ENCODE peak calls at places on chromosome 20, in five cellular contexts. One of them, this sample, is unnamed. For H3K4me1, the result is how much of the 10 kb centered on the place peaks cover.

GRCh38 chr20:44701116-44701865 is 13.9 kb upstream of the CCN5 start:
- DNase-seq in astrocyte: no peak
- DNase-seq in MM.1S: no peak
- DNase-seq in CD4-positive, alpha-beta memory T cell: no peak
- DNase-seq in HCT116: no peak
- DNase-seq in this sample: no peak

GRCh38 chr20:10079964-10080363 is 45.2 kb downstream of the ANKEF1 start:
- DNase-seq in HCT116: no peak
- DNase-seq in CD4-positive, alpha-beta memory T cell: no peak
- DNase-seq in astrocyte: peak
- DNase-seq in MM.1S: no peak
- DNase-seq in this sample: no peak

GRCh38 chr20:64063389-64064144 is 569 bp downstream of the TCEA2 start:
- DNase-seq in HCT116: no peak
- DNase-seq in astrocyte: no peak
- DNase-seq in CD4-positive, alpha-beta memory T cell: no peak
- DNase-seq in MM.1S: no peak
- DNase-seq in this sample: no peak

GRCh38 chr20:2364014-2364413 is 16.7 kb upstream of the TGM6 start:
- DNase-seq in HCT116: no peak
- DNase-seq in MM.1S: no peak
- DNase-seq in astrocyte: no peak
- DNase-seq in CD4-positive, alpha-beta memory T cell: no peak
- DNase-seq in this sample: no peak

GRCh38 chr20:6792789-6793188 is 25.3 kb downstream of the BMP2 start:
- DNase-seq in HCT116: no peak
- DNase-seq in astrocyte: no peak
- DNase-seq in MM.1S: no peak
- DNase-seq in CD4-positive, alpha-beta memory T cell: no peak
- DNase-seq in this sample: no peak

GRCh38 chr20:35237486-35237885 is 11.0 kb downstream of the MMP24 start:
- DNase-seq in CD4-positive, alpha-beta memory T cell: no peak
- DNase-seq in astrocyte: no peak
- DNase-seq in HCT116: no peak
- DNase-seq in MM.1S: no peak
- DNase-seq in this sample: no peak

GRCh38 chr20:50193169-50193850 is 2.7 kb downstream of the CEBPB start:
- DNase-seq in CD4-positive, alpha-beta memory T cell: no peak
- DNase-seq in astrocyte: peak
- DNase-seq in HCT116: no peak
- DNase-seq in MM.1S: no peak
- DNase-seq in this sample: peak

GRCh38 chr20:32789896-32790750 is 27.9 kb downstream of the DNMT3B start:
- DNase-seq in astrocyte: peak
- DNase-seq in CD4-positive, alpha-beta memory T cell: peak
- DNase-seq in MM.1S: peak
- DNase-seq in HCT116: no peak
- DNase-seq in this sample: peak

GRCh38 chr20:32841632-32842031 is 17.1 kb upstream of the EFCAB8 start:
- DNase-seq in CD4-positive, alpha-beta memory T cell: no peak
- DNase-seq in astrocyte: no peak
- DNase-seq in HCT116: no peak
- DNase-seq in MM.1S: no peak
- DNase-seq in this sample: no peak

GRCh38 chr20:22560817-22561216 is 23.6 kb downstream of the FOXA2 start:
- DNase-seq in MM.1S: no peak
- DNase-seq in astrocyte: no peak
- DNase-seq in HCT116: no peak
- DNase-seq in CD4-positive, alpha-beta memory T cell: no peak
- DNase-seq in this sample: no peak

GRCh38 chr20:7765221-7765620 is 175.0 kb downstream of the HAO1 start:
- DNase-seq in CD4-positive, alpha-beta memory T cell: no peak
- DNase-seq in MM.1S: peak
- DNase-seq in astrocyte: no peak
- DNase-seq in HCT116: no peak
- DNase-seq in this sample: no peak

GRCh38 chr20:63466250-63466825 is 6.1 kb downstream of the KCNQ2 start:
- DNase-seq in CD4-positive, alpha-beta memory T cell: no peak
- DNase-seq in MM.1S: no peak
- DNase-seq in astrocyte: no peak
- DNase-seq in HCT116: no peak
- DNase-seq in this sample: no peak

GRCh38 chr20:11271319-11271718 is 597.5 kb upstream of the JAG1 start:
- DNase-seq in MM.1S: no peak
- DNase-seq in CD4-positive, alpha-beta memory T cell: no peak
- DNase-seq in astrocyte: no peak
- DNase-seq in HCT116: no peak
- DNase-seq in this sample: no peak

GRCh38 chr20:46699651-46700359 is 9.6 kb upstream of the SLC2A10 start:
- DNase-seq in HCT116: no peak
- DNase-seq in MM.1S: no peak
- DNase-seq in astrocyte: no peak
- DNase-seq in CD4-positive, alpha-beta memory T cell: no peak
- DNase-seq in this sample: no peak

GRCh38 chr20:52060794-52061714 is 130.5 kb downstream of the ZFP64 start:
- DNase-seq in astrocyte: no peak
- DNase-seq in MM.1S: no peak
- DNase-seq in CD4-positive, alpha-beta memory T cell: no peak
- DNase-seq in HCT116: peak
- DNase-seq in this sample: no peak

GRCh38 chr20:42179768-42180167 is 561.6 kb upstream of the CHD6 start:
- DNase-seq in astrocyte: no peak
- DNase-seq in CD4-positive, alpha-beta memory T cell: no peak
- DNase-seq in HCT116: no peak
- DNase-seq in MM.1S: peak
- DNase-seq in this sample: no peak

GRCh38 chr20:2752631-2753455 is 47.6 kb downstream of the CPXM1 start:
- DNase-seq in CD4-positive, alpha-beta memory T cell: peak
- DNase-seq in astrocyte: no peak
- DNase-seq in MM.1S: peak
- DNase-seq in HCT116: peak
- DNase-seq in this sample: no peak

GRCh38 chr20:37543828-37544227 is 16.2 kb upstream of the BLCAP start:
- DNase-seq in CD4-positive, alpha-beta memory T cell: no peak
- DNase-seq in astrocyte: no peak
- DNase-seq in HCT116: no peak
- DNase-seq in MM.1S: no peak
- DNase-seq in this sample: no peak

GRCh38 chr20:50590348-50590664 is 80.1 kb downstream of the PTPN1 start:
- DNase-seq in CD4-positive, alpha-beta memory T cell: no peak
- DNase-seq in MM.1S: no peak
- DNase-seq in HCT116: no peak
- DNase-seq in astrocyte: no peak
- DNase-seq in this sample: no peak

GRCh38 chr20:50675671-50676376 is 15.5 kb downstream of the RIPOR3 start:
- DNase-seq in astrocyte: peak
- DNase-seq in MM.1S: no peak
- DNase-seq in HCT116: no peak
- DNase-seq in CD4-positive, alpha-beta memory T cell: no peak
- DNase-seq in this sample: no peak

GRCh38 chr20:4156411-4156810 is 141.1 kb upstream of the RNF24 start:
- DNase-seq in MM.1S: no peak
- DNase-seq in astrocyte: no peak
- DNase-seq in CD4-positive, alpha-beta memory T cell: no peak
- DNase-seq in HCT116: no peak
- DNase-seq in this sample: no peak

GRCh38 chr20:22862645-22863230 is 172.4 kb upstream of the SSTR4 start:
- DNase-seq in MM.1S: no peak
- DNase-seq in CD4-positive, alpha-beta memory T cell: no peak
- DNase-seq in astrocyte: no peak
- DNase-seq in HCT116: no peak
- DNase-seq in this sample: no peak

GRCh38 chr20:63955281-63955845 is 853 bp downstream of the UCKL1 start:
- DNase-seq in HCT116: no peak
- DNase-seq in CD4-positive, alpha-beta memory T cell: no peak
- DNase-seq in astrocyte: no peak
- DNase-seq in MM.1S: no peak
- DNase-seq in this sample: no peak

GRCh38 chr20:25249198-25249931 is 1.5 kb downstream of the PYGB start:
- DNase-seq in CD4-positive, alpha-beta memory T cell: no peak
- DNase-seq in MM.1S: no peak
- DNase-seq in astrocyte: no peak
- DNase-seq in HCT116: no peak
- DNase-seq in this sample: no peak

GRCh38 chr20:57408131-57408530 is 16.9 kb downstream of the RBM38 start:
- DNase-seq in CD4-positive, alpha-beta memory T cell: no peak
- DNase-seq in HCT116: no peak
- DNase-seq in MM.1S: no peak
- DNase-seq in astrocyte: no peak
- DNase-seq in this sample: no peak

GRCh38 chr20:57407541-57407956 is 16.4 kb downstream of the RBM38 start:
- DNase-seq in MM.1S: no peak
- DNase-seq in HCT116: no peak
- DNase-seq in astrocyte: no peak
- DNase-seq in CD4-positive, alpha-beta memory T cell: no peak
- DNase-seq in this sample: no peak

GRCh38 chr20:57409672-57410397 is 18.6 kb downstream of the RBM38 start:
- DNase-seq in HCT116: no peak
- DNase-seq in CD4-positive, alpha-beta memory T cell: peak
- DNase-seq in astrocyte: no peak
- DNase-seq in MM.1S: no peak
- DNase-seq in this sample: no peak

GRCh38 chr20:57409316-57409671 is 18.1 kb downstream of the RBM38 start:
- DNase-seq in astrocyte: no peak
- DNase-seq in MM.1S: no peak
- DNase-seq in CD4-positive, alpha-beta memory T cell: no peak
- DNase-seq in HCT116: no peak
- DNase-seq in this sample: no peak

GRCh38 chr20:57408536-57409233 is 17.5 kb downstream of the RBM38 start:
- DNase-seq in astrocyte: no peak
- DNase-seq in MM.1S: no peak
- DNase-seq in CD4-positive, alpha-beta memory T cell: no peak
- DNase-seq in HCT116: no peak
- DNase-seq in this sample: no peak
- H3K4me1 ChIP-seq in astrocyte: under half
- H3K4me1 ChIP-seq in MM.1S: under half
- H3K4me1 ChIP-seq in CD4-positive, alpha-beta memory T cell: under half
- H3K4me1 ChIP-seq in HCT116: under half
- H3K4me1 ChIP-seq in this sample: under half

GRCh38 chr20:39855056-39855455 is 834.0 kb downstream of the MAFB start:
- DNase-seq in CD4-positive, alpha-beta memory T cell: no peak
- DNase-seq in astrocyte: peak
- DNase-seq in MM.1S: no peak
- DNase-seq in HCT116: no peak
- DNase-seq in this sample: no peak
- H3K4me1 ChIP-seq in CD4-positive, alpha-beta memory T cell: under half
- H3K4me1 ChIP-seq in astrocyte: half or more
- H3K4me1 ChIP-seq in MM.1S: under half
- H3K4me1 ChIP-seq in HCT116: under half
- H3K4me1 ChIP-seq in this sample: under half

GRCh38 chr20:53922901-53923314 is 147.5 kb downstream of the BCAS1 start:
- DNase-seq in HCT116: no peak
- DNase-seq in MM.1S: no peak
- DNase-seq in astrocyte: no peak
- DNase-seq in CD4-positive, alpha-beta memory T cell: no peak
- DNase-seq in this sample: no peak

GRCh38 chr20:53919886-53920285 is 150.5 kb downstream of the BCAS1 start:
- DNase-seq in CD4-positive, alpha-beta memory T cell: no peak
- DNase-seq in MM.1S: no peak
- DNase-seq in HCT116: no peak
- DNase-seq in astrocyte: no peak
- DNase-seq in this sample: no peak

GRCh38 chr20:53923745-53924369 is 146.5 kb downstream of the BCAS1 start:
- DNase-seq in MM.1S: no peak
- DNase-seq in CD4-positive, alpha-beta memory T cell: no peak
- DNase-seq in astrocyte: no peak
- DNase-seq in HCT116: no peak
- DNase-seq in this sample: no peak

GRCh38 chr20:53920647-53921245 is 149.6 kb downstream of the BCAS1 start:
- DNase-seq in CD4-positive, alpha-beta memory T cell: no peak
- DNase-seq in HCT116: no peak
- DNase-seq in astrocyte: no peak
- DNase-seq in MM.1S: no peak
- DNase-seq in this sample: no peak

DNA sequence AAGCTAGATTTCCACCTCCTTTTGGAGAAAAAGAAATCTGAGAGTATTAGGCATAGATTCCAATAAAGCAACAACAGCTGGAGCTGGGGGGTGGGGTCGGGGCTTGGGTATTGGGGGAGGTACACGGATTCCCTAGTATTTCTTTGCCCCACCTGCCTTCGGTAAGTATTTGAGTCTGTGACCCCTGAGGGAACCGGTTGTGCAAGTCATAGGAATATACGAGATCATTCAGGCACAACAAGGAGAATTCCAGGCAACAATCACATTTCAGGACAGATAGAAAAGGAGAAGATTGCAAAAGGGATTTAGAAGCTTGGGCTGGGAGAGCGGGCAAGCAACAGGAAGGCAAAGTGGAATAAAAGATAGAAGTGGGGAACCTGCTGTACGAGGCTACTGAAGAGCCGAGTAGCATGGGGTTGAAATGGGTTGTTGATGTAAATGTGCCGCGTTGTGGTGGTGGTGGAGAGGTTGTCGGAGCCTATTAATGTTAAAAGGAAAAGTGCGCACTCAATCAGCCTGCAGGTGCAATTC is 148.9 kb downstream of the BCAS1 start:
- DNase-seq in HCT116: no peak
- DNase-seq in CD4-positive, alpha-beta memory T cell: no peak
- DNase-seq in astrocyte: no peak
- DNase-seq in MM.1S: no peak
- DNase-seq in this sample: no peak
- H3K4me1 ChIP-seq in HCT116: under half
- H3K4me1 ChIP-seq in CD4-positive, alpha-beta memory T cell: under half
- H3K4me1 ChIP-seq in astrocyte: under half
- H3K4me1 ChIP-seq in MM.1S: under half
- H3K4me1 ChIP-seq in this sample: half or more

GRCh38 chr20:48736231-48736630 is 91.6 kb downstream of the PREX1 start:
- DNase-seq in astrocyte: peak
- DNase-seq in MM.1S: no peak
- DNase-seq in CD4-positive, alpha-beta memory T cell: no peak
- DNase-seq in HCT116: no peak
- DNase-seq in this sample: no peak

GRCh38 chr20:48737463-48738093 is 90.2 kb downstream of the PREX1 start:
- DNase-seq in HCT116: no peak
- DNase-seq in MM.1S: no peak
- DNase-seq in astrocyte: no peak
- DNase-seq in CD4-positive, alpha-beta memory T cell: no peak
- DNase-seq in this sample: no peak

GRCh38 chr20:48735112-48735511 is 92.7 kb downstream of the PREX1 start:
- DNase-seq in MM.1S: no peak
- DNase-seq in CD4-positive, alpha-beta memory T cell: no peak
- DNase-seq in astrocyte: no peak
- DNase-seq in HCT116: no peak
- DNase-seq in this sample: no peak

GRCh38 chr20:48738094-48738398 is 89.8 kb downstream of the PREX1 start:
- DNase-seq in HCT116: no peak
- DNase-seq in CD4-positive, alpha-beta memory T cell: no peak
- DNase-seq in MM.1S: no peak
- DNase-seq in astrocyte: no peak
- DNase-seq in this sample: no peak

DNA sequence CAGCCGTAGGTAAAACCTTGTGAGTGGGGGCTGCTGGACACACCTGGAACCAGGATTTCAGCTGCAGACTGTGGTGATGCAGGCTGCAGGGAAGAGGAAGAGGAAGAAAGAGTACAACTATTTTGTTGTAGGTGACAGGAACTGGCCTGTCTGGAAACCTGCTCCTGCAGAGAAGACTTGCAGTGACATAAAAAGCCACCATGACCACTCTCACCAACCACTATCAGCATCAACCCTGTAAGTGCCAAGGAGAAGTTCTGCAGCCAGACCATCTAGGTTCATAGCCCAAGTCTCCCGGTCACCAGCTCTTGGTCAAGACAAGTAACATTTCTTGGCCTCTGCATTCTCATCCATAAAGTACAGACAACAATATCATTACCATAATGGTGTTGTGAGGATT is 91.2 kb downstream of the PREX1 start:
- DNase-seq in CD4-positive, alpha-beta memory T cell: no peak
- DNase-seq in HCT116: no peak
- DNase-seq in astrocyte: no peak
- DNase-seq in MM.1S: no peak
- DNase-seq in this sample: no peak
- H3K4me1 ChIP-seq in CD4-positive, alpha-beta memory T cell: half or more
- H3K4me1 ChIP-seq in HCT116: under half
- H3K4me1 ChIP-seq in astrocyte: under half
- H3K4me1 ChIP-seq in MM.1S: under half
- H3K4me1 ChIP-seq in this sample: under half

This sample was measured in tibial nerve.